ENCODE peak calls at places on chromosome 12, in nine cellular contexts. One of them, this sample, is unnamed. For H3K27me3 and H3K9me3, the result is how much of the 10 kb centered on the place peaks cover.

GRCh38 chr12:112979281-112979680 is 962 bp downstream of the OAS2 start:
- DNase-seq in HCT116: no peak
- DNase-seq in CD8-positive, alpha-beta T cell: no peak
- DNase-seq in uterus: no peak
- DNase-seq in IMR-90: no peak
- DNase-seq in GM12878: peak
- DNase-seq in effector memory CD4-positive, alpha-beta T cell: no peak
- DNase-seq in endodermal cell: no peak
- DNase-seq in psoas muscle: no peak
- DNase-seq in this sample: no peak

GRCh38 chr12:39505025-39505424 is 62.1 kb upstream of the KIF21A start:
- DNase-seq in HCT116: no peak
- DNase-seq in CD8-positive, alpha-beta T cell: no peak
- DNase-seq in uterus: no peak
- DNase-seq in IMR-90: no peak
- DNase-seq in GM12878: no peak
- DNase-seq in effector memory CD4-positive, alpha-beta T cell: no peak
- DNase-seq in endodermal cell: no peak
- DNase-seq in psoas muscle: no peak
- DNase-seq in this sample: no peak

GRCh38 chr12:104201238-104202001 is 14.2 kb upstream of the TXNRD1 start:
- DNase-seq in HCT116: peak
- DNase-seq in CD8-positive, alpha-beta T cell: peak
- DNase-seq in uterus: no peak
- DNase-seq in IMR-90: peak
- DNase-seq in GM12878: peak
- DNase-seq in effector memory CD4-positive, alpha-beta T cell: peak
- DNase-seq in endodermal cell: peak
- DNase-seq in psoas muscle: no peak
- DNase-seq in this sample: peak

GRCh38 chr12:96187675-96188355 is 6.4 kb upstream of the ELK3 start:
- DNase-seq in HCT116: no peak
- DNase-seq in CD8-positive, alpha-beta T cell: no peak
- DNase-seq in uterus: no peak
- DNase-seq in IMR-90: no peak
- DNase-seq in GM12878: no peak
- DNase-seq in effector memory CD4-positive, alpha-beta T cell: no peak
- DNase-seq in endodermal cell: no peak
- DNase-seq in psoas muscle: no peak
- DNase-seq in this sample: no peak

GRCh38 chr12:6533653-6534157 is 612 bp upstream of the GAPDH start:
- DNase-seq in HCT116: peak
- DNase-seq in CD8-positive, alpha-beta T cell: no peak
- DNase-seq in uterus: peak
- DNase-seq in IMR-90: peak
- DNase-seq in GM12878: no peak
- DNase-seq in effector memory CD4-positive, alpha-beta T cell: no peak
- DNase-seq in endodermal cell: peak
- DNase-seq in psoas muscle: peak
- DNase-seq in this sample: peak

GRCh38 chr12:59874781-59875180 is 279.0 kb downstream of the SLC16A7 start:
- DNase-seq in HCT116: no peak
- DNase-seq in CD8-positive, alpha-beta T cell: no peak
- DNase-seq in uterus: no peak
- DNase-seq in IMR-90: peak
- DNase-seq in GM12878: no peak
- DNase-seq in effector memory CD4-positive, alpha-beta T cell: no peak
- DNase-seq in endodermal cell: peak
- DNase-seq in psoas muscle: no peak
- DNase-seq in this sample: no peak

GRCh38 chr12:52645982-52646381 is 6.0 kb downstream of the KRT2 start:
- DNase-seq in HCT116: no peak
- DNase-seq in CD8-positive, alpha-beta T cell: no peak
- DNase-seq in uterus: no peak
- DNase-seq in IMR-90: no peak
- DNase-seq in GM12878: no peak
- DNase-seq in effector memory CD4-positive, alpha-beta T cell: no peak
- DNase-seq in endodermal cell: peak
- DNase-seq in psoas muscle: no peak
- DNase-seq in this sample: no peak

GRCh38 chr12:47773062-47773857 is at the start of gene SLC48A1:
- DNase-seq in HCT116: no peak
- DNase-seq in CD8-positive, alpha-beta T cell: peak
- DNase-seq in uterus: peak
- DNase-seq in IMR-90: peak
- DNase-seq in GM12878: no peak
- DNase-seq in effector memory CD4-positive, alpha-beta T cell: peak
- DNase-seq in endodermal cell: peak
- DNase-seq in psoas muscle: peak
- DNase-seq in this sample: peak

GRCh38 chr12:46451276-46452021 is 78.9 kb upstream of the SLC38A2 start:
- DNase-seq in HCT116: no peak
- DNase-seq in CD8-positive, alpha-beta T cell: no peak
- DNase-seq in uterus: no peak
- DNase-seq in IMR-90: no peak
- DNase-seq in GM12878: no peak
- DNase-seq in effector memory CD4-positive, alpha-beta T cell: no peak
- DNase-seq in endodermal cell: no peak
- DNase-seq in psoas muscle: no peak
- DNase-seq in this sample: no peak

GRCh38 chr12:109777544-109777943 is 55.7 kb downstream of the TRPV4 start:
- DNase-seq in HCT116: no peak
- DNase-seq in CD8-positive, alpha-beta T cell: no peak
- DNase-seq in uterus: no peak
- DNase-seq in IMR-90: peak
- DNase-seq in GM12878: peak
- DNase-seq in effector memory CD4-positive, alpha-beta T cell: no peak
- DNase-seq in endodermal cell: peak
- DNase-seq in psoas muscle: peak
- DNase-seq in this sample: no peak

GRCh38 chr12:57224973-57225679 is 4.4 kb upstream of the SHMT2 start:
- DNase-seq in HCT116: no peak
- DNase-seq in CD8-positive, alpha-beta T cell: no peak
- DNase-seq in uterus: no peak
- DNase-seq in IMR-90: no peak
- DNase-seq in GM12878: no peak
- DNase-seq in effector memory CD4-positive, alpha-beta T cell: peak
- DNase-seq in endodermal cell: peak
- DNase-seq in psoas muscle: no peak
- DNase-seq in this sample: peak

GRCh38 chr12:113786107-113786506 is 180.0 kb downstream of the RBM19 start:
- DNase-seq in HCT116: no peak
- DNase-seq in CD8-positive, alpha-beta T cell: no peak
- DNase-seq in uterus: no peak
- DNase-seq in IMR-90: no peak
- DNase-seq in GM12878: no peak
- DNase-seq in effector memory CD4-positive, alpha-beta T cell: no peak
- DNase-seq in endodermal cell: no peak
- DNase-seq in psoas muscle: no peak
- DNase-seq in this sample: no peak

GRCh38 chr12:91413591-91413990 is 231.0 kb upstream of the DCN start:
- DNase-seq in HCT116: peak
- DNase-seq in CD8-positive, alpha-beta T cell: no peak
- DNase-seq in uterus: no peak
- DNase-seq in IMR-90: no peak
- DNase-seq in GM12878: no peak
- DNase-seq in effector memory CD4-positive, alpha-beta T cell: no peak
- DNase-seq in endodermal cell: no peak
- DNase-seq in psoas muscle: no peak
- DNase-seq in this sample: no peak

GRCh38 chr12:127260959-127261358 is 1006.0 kb upstream of the TMEM132C start:
- DNase-seq in HCT116: no peak
- DNase-seq in CD8-positive, alpha-beta T cell: no peak
- DNase-seq in uterus: no peak
- DNase-seq in IMR-90: peak
- DNase-seq in GM12878: no peak
- DNase-seq in effector memory CD4-positive, alpha-beta T cell: no peak
- DNase-seq in endodermal cell: no peak
- DNase-seq in psoas muscle: no peak
- DNase-seq in this sample: no peak

GRCh38 chr12:49428652-49429549 is 61.6 kb downstream of the SPATS2 start:
- DNase-seq in HCT116: peak
- DNase-seq in CD8-positive, alpha-beta T cell: no peak
- DNase-seq in uterus: no peak
- DNase-seq in IMR-90: peak
- DNase-seq in GM12878: peak
- DNase-seq in effector memory CD4-positive, alpha-beta T cell: no peak
- DNase-seq in endodermal cell: peak
- DNase-seq in psoas muscle: no peak
- DNase-seq in this sample: no peak

GRCh38 chr12:109991586-109991985 is 4.6 kb downstream of the GIT2 start:
- DNase-seq in HCT116: no peak
- DNase-seq in CD8-positive, alpha-beta T cell: no peak
- DNase-seq in uterus: no peak
- DNase-seq in IMR-90: no peak
- DNase-seq in GM12878: no peak
- DNase-seq in effector memory CD4-positive, alpha-beta T cell: no peak
- DNase-seq in endodermal cell: no peak
- DNase-seq in psoas muscle: no peak
- DNase-seq in this sample: no peak

GRCh38 chr12:1630081-1630826 is 1.2 kb downstream of the WNT5B start:
- DNase-seq in HCT116: no peak
- DNase-seq in CD8-positive, alpha-beta T cell: no peak
- DNase-seq in uterus: peak
- DNase-seq in IMR-90: no peak
- DNase-seq in GM12878: no peak
- DNase-seq in effector memory CD4-positive, alpha-beta T cell: no peak
- DNase-seq in endodermal cell: peak
- DNase-seq in psoas muscle: peak
- DNase-seq in this sample: peak

GRCh38 chr12:49227701-49228100 is 37.2 kb upstream of the TUBA1C start:
- DNase-seq in HCT116: no peak
- DNase-seq in CD8-positive, alpha-beta T cell: no peak
- DNase-seq in uterus: no peak
- DNase-seq in IMR-90: no peak
- DNase-seq in GM12878: no peak
- DNase-seq in effector memory CD4-positive, alpha-beta T cell: no peak
- DNase-seq in endodermal cell: no peak
- DNase-seq in psoas muscle: no peak
- DNase-seq in this sample: no peak

GRCh38 chr12:108567388-108567787 is 5.0 kb downstream of the ISCU start:
- DNase-seq in HCT116: no peak
- DNase-seq in CD8-positive, alpha-beta T cell: no peak
- DNase-seq in uterus: no peak
- DNase-seq in IMR-90: no peak
- DNase-seq in GM12878: no peak
- DNase-seq in effector memory CD4-positive, alpha-beta T cell: no peak
- DNase-seq in endodermal cell: no peak
- DNase-seq in psoas muscle: no peak
- DNase-seq in this sample: no peak

GRCh38 chr12:124177276-124177950 is 117.5 kb upstream of the RFLNA start:
- DNase-seq in HCT116: no peak
- DNase-seq in CD8-positive, alpha-beta T cell: no peak
- DNase-seq in uterus: no peak
- DNase-seq in IMR-90: no peak
- DNase-seq in GM12878: no peak
- DNase-seq in effector memory CD4-positive, alpha-beta T cell: no peak
- DNase-seq in endodermal cell: no peak
- DNase-seq in psoas muscle: no peak
- DNase-seq in this sample: no peak

GRCh38 chr12:94848966-94849365 is 154.5 kb downstream of the NDUFA12 start:
- DNase-seq in HCT116: no peak
- DNase-seq in CD8-positive, alpha-beta T cell: no peak
- DNase-seq in uterus: no peak
- DNase-seq in IMR-90: no peak
- DNase-seq in GM12878: no peak
- DNase-seq in effector memory CD4-positive, alpha-beta T cell: no peak
- DNase-seq in endodermal cell: no peak
- DNase-seq in psoas muscle: no peak
- DNase-seq in this sample: no peak

GRCh38 chr12:47636908-47637780 is 68.7 kb downstream of the RPAP3 start:
- DNase-seq in HCT116: peak
- DNase-seq in CD8-positive, alpha-beta T cell: no peak
- DNase-seq in uterus: no peak
- DNase-seq in IMR-90: no peak
- DNase-seq in GM12878: no peak
- DNase-seq in effector memory CD4-positive, alpha-beta T cell: no peak
- DNase-seq in endodermal cell: peak
- DNase-seq in psoas muscle: peak
- DNase-seq in this sample: no peak

GRCh38 chr12:10664499-10664898 is 9.4 kb downstream of the STYK1 start:
- DNase-seq in HCT116: no peak
- DNase-seq in CD8-positive, alpha-beta T cell: no peak
- DNase-seq in uterus: no peak
- DNase-seq in IMR-90: no peak
- DNase-seq in GM12878: no peak
- DNase-seq in effector memory CD4-positive, alpha-beta T cell: no peak
- DNase-seq in endodermal cell: no peak
- DNase-seq in psoas muscle: no peak
- DNase-seq in this sample: no peak
- H3K27me3 ChIP-seq in HCT116: under half
- H3K27me3 ChIP-seq in CD8-positive, alpha-beta T cell: under half
- H3K27me3 ChIP-seq in uterus: under half
- H3K27me3 ChIP-seq in IMR-90: under half
- H3K27me3 ChIP-seq in GM12878: under half
- H3K27me3 ChIP-seq in effector memory CD4-positive, alpha-beta T cell: under half
- H3K27me3 ChIP-seq in endodermal cell: under half
- H3K27me3 ChIP-seq in psoas muscle: under half
- H3K27me3 ChIP-seq in this sample: under half

DNA sequence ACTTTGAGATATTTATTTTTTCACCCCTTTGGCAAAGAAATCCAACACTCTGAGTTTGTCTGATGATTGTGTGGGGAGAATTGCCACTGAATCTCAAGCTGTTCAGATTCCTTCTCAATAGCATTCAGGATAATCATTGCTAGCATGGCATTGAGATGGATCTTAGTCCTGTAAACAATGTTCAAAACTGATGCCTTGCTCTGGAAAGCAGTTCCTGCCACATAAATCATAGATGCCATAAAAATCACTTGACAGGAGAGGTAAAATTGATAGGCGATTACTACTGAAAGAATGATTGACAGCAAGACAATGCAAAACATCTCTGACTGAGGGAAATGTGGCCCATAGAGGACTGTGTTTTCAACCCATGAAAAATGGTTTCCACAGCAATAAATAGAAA is 915.6 kb downstream of the TRHDE start:
- DNase-seq in HCT116: no peak
- DNase-seq in CD8-positive, alpha-beta T cell: no peak
- DNase-seq in uterus: no peak
- DNase-seq in IMR-90: no peak
- DNase-seq in GM12878: no peak
- DNase-seq in effector memory CD4-positive, alpha-beta T cell: no peak
- DNase-seq in endodermal cell: no peak
- DNase-seq in psoas muscle: no peak
- DNase-seq in this sample: no peak
- H3K9me3 ChIP-seq in HCT116: under half
- H3K9me3 ChIP-seq in CD8-positive, alpha-beta T cell: under half
- H3K9me3 ChIP-seq in uterus: under half
- H3K9me3 ChIP-seq in IMR-90: under half
- H3K9me3 ChIP-seq in GM12878: under half
- H3K9me3 ChIP-seq in effector memory CD4-positive, alpha-beta T cell: under half
- H3K9me3 ChIP-seq in endodermal cell: under half
- H3K9me3 ChIP-seq in psoas muscle: under half
- H3K9me3 ChIP-seq in this sample: under half

GRCh38 chr12:2643736-2644135 is 151.0 kb upstream of the FKBP4 start:
- DNase-seq in HCT116: no peak
- DNase-seq in CD8-positive, alpha-beta T cell: no peak
- DNase-seq in uterus: no peak
- DNase-seq in IMR-90: no peak
- DNase-seq in GM12878: no peak
- DNase-seq in effector memory CD4-positive, alpha-beta T cell: no peak
- DNase-seq in endodermal cell: peak
- DNase-seq in psoas muscle: no peak
- DNase-seq in this sample: no peak
- H3K27me3 ChIP-seq in HCT116: under half
- H3K27me3 ChIP-seq in CD8-positive, alpha-beta T cell: under half
- H3K27me3 ChIP-seq in uterus: under half
- H3K27me3 ChIP-seq in IMR-90: under half
- H3K27me3 ChIP-seq in GM12878: under half
- H3K27me3 ChIP-seq in effector memory CD4-positive, alpha-beta T cell: under half
- H3K27me3 ChIP-seq in endodermal cell: under half
- H3K27me3 ChIP-seq in psoas muscle: under half
- H3K27me3 ChIP-seq in this sample: under half

GRCh38 chr12:130805635-130806034 is 33.4 kb downstream of the STX2 start:
- DNase-seq in HCT116: no peak
- DNase-seq in CD8-positive, alpha-beta T cell: no peak
- DNase-seq in uterus: no peak
- DNase-seq in IMR-90: no peak
- DNase-seq in GM12878: no peak
- DNase-seq in effector memory CD4-positive, alpha-beta T cell: no peak
- DNase-seq in endodermal cell: no peak
- DNase-seq in psoas muscle: no peak
- DNase-seq in this sample: no peak
- H3K9me3 ChIP-seq in HCT116: under half
- H3K9me3 ChIP-seq in CD8-positive, alpha-beta T cell: under half
- H3K9me3 ChIP-seq in uterus: under half
- H3K9me3 ChIP-seq in IMR-90: under half
- H3K9me3 ChIP-seq in GM12878: under half
- H3K9me3 ChIP-seq in effector memory CD4-positive, alpha-beta T cell: under half
- H3K9me3 ChIP-seq in endodermal cell: under half
- H3K9me3 ChIP-seq in psoas muscle: under half
- H3K9me3 ChIP-seq in this sample: under half

This sample was measured in heart right ventricle.